ENCODE peak calls at places on chromosome 7, in four cellular contexts. A is GM12878, O is HepG2, H is K562. D is an unnamed sample.
A peak's percentile ranks its signal among the peaks of the same experiment; 100 is the strongest.

GRCh38 chr7:36005876-36006275 is 147.2 kb upstream of the EEPD1 start:
- DNase-seq in A (no peak), O (no peak), H (no peak), D (no peak)

GRCh38 chr7:54245046-54245445 is 297.1 kb upstream of the VSTM2A start:
- DNase-seq in A (no peak), O (no peak), H (no peak), D (no peak)

GRCh38 chr7:105810556-105810955 is 65.8 kb downstream of the ATXN7L1 start:
- DNase-seq in A (no peak), O (no peak), H (no peak), D (no peak)

GRCh38 chr7:155255660-155256059 is 42.0 kb upstream of the INSIG1 start:
- DNase-seq in A (no peak), O (no peak), H (no peak), D (no peak)

GRCh38 chr7:76182225-76182965 is 19.3 kb upstream of the SRRM3 start:
- DNase-seq in A (no peak), O (no peak), H (no peak), D (no peak)

GRCh38 chr7:105796365-105796764 is 80.0 kb downstream of the ATXN7L1 start:
- DNase-seq in A (no peak), O (no peak), H (no peak), D (no peak)

GRCh38 chr7:33781167-33781566 is 124.2 kb upstream of the BMPER start:
- DNase-seq in A (no peak), O (no peak), H (no peak), D (no peak)

GRCh38 chr7:4147931-4148620 is 534.0 kb upstream of the FOXK1 start:
- DNase-seq in A (no peak), O (no peak), H (no peak), D (no peak)

GRCh38 chr7:68440870-68441269 is 1157.4 kb upstream of the AUTS2 start:
- DNase-seq in A (no peak), O (no peak), H (no peak), D (no peak)

GRCh38 chr7:155000795-155001194 is 2.1 kb downstream of the PAXIP1 start:
- DNase-seq in A (no peak), O (no peak), H (peak; percentile 39), D (no peak)

GRCh38 chr7:16587129-16587528 is 58.4 kb downstream of the ANKMY2 start:
- DNase-seq in A (no peak), O (no peak), H (no peak), D (no peak)

GRCh38 chr7:40015790-40016296 is 65.8 kb downstream of the CDK13 start:
- DNase-seq in A (peak; percentile 62), O (peak; percentile 14), H (no peak), D (peak; percentile 53)

GRCh38 chr7:55100172-55100961 is 81.5 kb downstream of the EGFR start:
- DNase-seq in A (no peak), O (no peak), H (no peak), D (no peak)

GRCh38 chr7:81002471-81002870 is 83.6 kb upstream of the SEMA3C start:
- DNase-seq in A (no peak), O (no peak), H (no peak), D (no peak)

GRCh38 chr7:102287082-102287464 is 405 bp downstream of the SH2B2 start:
- DNase-seq in A (no peak), O (no peak), H (peak; percentile 68), D (peak; percentile 30)

GRCh38 chr7:107012691-107013090 is 31.8 kb upstream of the PRKAR2B start:
- DNase-seq in A (no peak), O (no peak), H (no peak), D (no peak)

GRCh38 chr7:75711634-75712494 is 26.9 kb downstream of the HIP1 start:
- DNase-seq in A (no peak), O (no peak), H (no peak), D (peak; percentile 59)

GRCh38 chr7:129952164-129952652 is 552 bp downstream of the UBE2H start:
- DNase-seq in A (no peak), O (no peak), H (no peak), D (peak; percentile 45)

GRCh38 chr7:113561446-113561845 is 357.4 kb downstream of the PPP1R3A start:
- DNase-seq in A (no peak), O (no peak), H (no peak), D (no peak)

GRCh38 chr7:130641497-130641896 is 27.1 kb downstream of the COPG2 start:
- DNase-seq in A (no peak), O (no peak), H (no peak), D (no peak)

GRCh38 chr7:37037286-37037685 is 313.0 kb upstream of the AOAH start:
- DNase-seq in A (no peak), O (no peak), H (no peak), D (peak; percentile 46)

GRCh38 chr7:117427258-117427701 is at the start of gene ASZ1:
- DNase-seq in A (no peak), O (no peak), H (peak; percentile 20), D (no peak)

DNA sequence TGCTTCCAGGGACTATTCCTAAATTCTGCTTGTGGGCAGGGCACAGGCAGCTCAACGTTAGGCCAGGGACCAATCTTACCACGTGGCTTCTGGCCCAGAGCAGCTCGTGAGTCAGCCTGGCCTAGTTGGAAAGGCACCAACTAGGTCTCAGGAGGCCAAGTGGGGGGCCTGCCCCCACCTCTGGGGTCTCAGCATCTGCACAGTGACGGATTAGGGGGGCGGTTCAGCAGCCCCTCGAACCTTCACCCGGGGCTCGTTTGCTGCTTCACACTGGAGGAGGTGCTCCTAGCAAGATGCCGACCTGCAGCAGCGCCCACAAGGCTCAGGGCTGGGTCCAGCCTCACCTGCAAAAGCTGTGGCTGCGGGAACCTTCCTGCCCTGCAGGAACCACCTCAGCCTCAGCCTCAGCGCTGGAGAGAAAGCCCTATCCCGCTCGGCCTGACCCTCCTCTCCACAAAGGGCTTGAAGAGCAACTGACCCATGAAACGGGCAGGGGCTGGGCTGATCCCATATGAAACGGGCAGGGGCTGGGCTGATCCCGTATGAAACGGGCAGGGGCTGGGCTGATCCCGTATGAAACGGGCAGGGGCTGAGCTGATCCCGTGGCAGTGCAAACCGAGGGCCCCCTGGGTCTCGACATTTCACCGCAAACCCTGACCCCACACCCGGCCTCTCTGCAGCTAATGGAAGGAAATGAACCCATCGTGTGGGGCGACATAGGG is 447.5 kb downstream of the DNAJB6 start:
- DNase-seq in A (no peak), O (no peak), H (no peak), D (no peak)
- TF ChIP-seq MYC in A (no peak), O (no peak), H (no peak), D (no peak)

GRCh38 chr7:91265693-91266066 is 1.4 kb downstream of the FZD1 start:
- DNase-seq in A (no peak), O (no peak), H (no peak), D (peak; percentile 13)

GRCh38 chr7:91264083-91264923 is at the start of gene FZD1:
- DNase-seq in A (peak; percentile 66), O (peak; percentile 84), H (peak; percentile 90), D (peak; percentile 98)

GRCh38 chr7:91264924-91265681 is 870 bp downstream of the FZD1 start:
- DNase-seq in A (no peak), O (no peak), H (peak; percentile 60), D (peak; percentile 72)

GRCh38 chr7:91266067-91266930 is 2.1 kb downstream of the FZD1 start:
- DNase-seq in A (no peak), O (no peak), H (no peak), D (no peak)

GRCh38 chr7:91263359-91264082 is 712 bp upstream of the FZD1 start:
- DNase-seq in A (no peak), O (no peak), H (peak; percentile 56), D (no peak)
- TF ChIP-seq EZH2 in A (no peak), O (no peak), H (no peak), D (no peak)

GRCh38 chr7:2205036-2205780 is 27.5 kb downstream of the MAD1L1 start:
- DNase-seq in A (no peak), O (no peak), H (no peak), D (no peak)

GRCh38 chr7:2204446-2204845 is 28.3 kb downstream of the MAD1L1 start:
- DNase-seq in A (no peak), O (no peak), H (no peak), D (no peak)

GRCh38 chr7:2202901-2203550 is 29.7 kb downstream of the MAD1L1 start:
- DNase-seq in A (no peak), O (no peak), H (no peak), D (no peak)

GRCh38 chr7:2202361-2202761 is 30.4 kb downstream of the MAD1L1 start:
- DNase-seq in A (no peak), O (no peak), H (no peak), D (no peak)

DNA sequence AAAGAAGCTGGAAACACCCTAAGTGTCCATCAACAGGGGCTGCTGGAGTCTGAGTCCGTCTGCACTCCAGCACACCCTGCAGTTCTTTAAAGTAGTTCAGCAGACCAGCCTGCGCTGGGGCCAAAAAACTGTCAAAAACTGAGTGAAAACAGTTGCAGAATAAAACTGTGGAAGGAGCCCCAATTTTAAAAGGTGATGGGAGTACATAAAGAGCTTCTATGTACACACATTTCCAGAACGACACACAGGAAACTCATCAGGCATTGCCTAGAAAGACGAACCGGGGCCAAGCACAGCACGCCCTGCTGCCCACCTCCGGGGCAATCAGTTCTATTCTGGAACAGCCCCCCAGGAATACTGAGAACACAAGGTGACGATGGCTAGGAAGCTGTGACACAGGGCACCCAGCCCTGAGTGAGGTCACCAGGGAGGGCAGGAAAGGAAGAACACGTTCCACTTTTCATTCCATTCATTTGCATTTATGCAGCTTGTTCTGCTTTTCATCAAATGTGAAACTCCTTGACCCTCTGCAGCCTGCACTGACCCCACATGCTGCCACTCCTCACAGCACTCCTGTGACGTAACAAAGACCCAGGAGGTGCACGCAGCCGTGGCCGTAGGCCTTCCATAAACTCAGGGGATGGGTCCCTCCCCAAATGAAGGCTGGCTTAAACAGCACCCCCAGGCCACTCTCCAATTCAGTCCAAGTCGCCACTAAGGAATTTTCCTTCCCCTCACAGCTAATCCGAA is 29.0 kb downstream of the MAD1L1 start:
- DNase-seq in A (no peak), O (no peak), H (no peak), D (no peak)
- H3K4me1 ChIP-seq in A (peaks cover 9% of the 10 kb centered on the region), O (no peaks in the 10 kb centered on the region), H (no peaks in the 10 kb centered on the region), D (no peaks in the 10 kb centered on the region)

GRCh38 chr7:100595188-100595587 is 7.0 kb upstream of the PCOLCE start:
- DNase-seq in A (no peak), O (no peak), H (no peak), D (no peak)

GRCh38 chr7:100600222-100601038 is 1.7 kb upstream of the PCOLCE start:
- DNase-seq in A (no peak), O (no peak), H (no peak), D (no peak)

GRCh38 chr7:100603697-100604077 is 1.5 kb downstream of the PCOLCE start:
- DNase-seq in A (no peak), O (no peak), H (no peak), D (no peak)

GRCh38 chr7:100602889-100603696 is 930 bp downstream of the PCOLCE start:
- DNase-seq in A (no peak), O (no peak), H (peak; percentile 60), D (no peak)

DNA sequence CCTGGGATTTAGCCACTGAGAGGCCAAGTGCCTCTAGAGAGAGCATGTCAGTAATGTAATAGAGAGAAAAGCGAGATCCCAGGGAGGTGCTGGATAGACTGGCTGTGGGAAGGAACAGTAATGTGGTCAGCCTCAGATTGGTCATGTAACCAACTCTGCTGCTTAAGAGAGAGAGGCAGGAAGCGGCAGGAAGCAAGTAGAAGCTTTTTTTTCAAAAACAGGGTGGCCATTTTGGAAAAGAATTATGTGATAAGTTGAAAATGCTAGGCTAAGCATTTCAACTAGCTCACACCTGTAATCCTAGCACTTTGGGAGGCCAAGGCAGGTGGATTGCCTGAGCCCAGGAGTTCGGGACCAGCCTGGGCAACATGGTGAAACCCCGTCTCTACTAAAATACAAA is 3.7 kb upstream of the PCOLCE start:
- DNase-seq in A (no peak), O (no peak), H (no peak), D (no peak)
- TF ChIP-seq MYC in A (no peak), O (no peak), H (no peak), D (no peak)

D was measured in endothelial cell of umbilical vein.